ENCODE peak calls at places on chromosomes 13 and 19, in seven cellular contexts. U is fibroblast of pulmonary artery; F is hippocampal formation; N is retina; C is T-helper 17 cell; R is activated naive CD8-positive, alpha-beta T cell treated with anti-CD3 and anti-CD28 coated beads, Interleukin-2, amount 50 U/mL, for 24 hours; L is iris pigment epithelial cell. Q is an unnamed sample.

GRCh38 chr13:43874512-43875092 is 4.9 kb downstream of the CCDC122 start:
- DNase-seq in C (no peak), L (peak; percentile 28), F (no peak), U (peak; percentile 60), R (no peak), N (peak; percentile 9), Q (no peak)

GRCh38 chr19:1445932-1446712 is 3.8 kb upstream of the APC2 start:
- DNase-seq in C (no peak), N (peak; percentile 90), R (no peak), U (no peak), L (no peak), F (no peak), Q (no peak)

GRCh38 chr19:10643166-10643967 is 10.8 kb upstream of the ILF3 start:
- DNase-seq in U (no peak), R (peak; percentile 26), N (no peak), F (no peak), C (no peak), L (no peak), Q (no peak)

GRCh38 chr13:99124695-99125334 is 75.8 kb upstream of the UBAC2 start:
- DNase-seq in C (no peak), F (no peak), U (peak; percentile 83), R (no peak), L (peak; percentile 79), N (no peak), Q (no peak)

GRCh38 chr13:40639226-40639681 is 27.2 kb downstream of the FOXO1 start:
- DNase-seq in C (no peak), L (peak; percentile 57), F (no peak), U (peak; percentile 77), N (no peak), R (no peak), Q (no peak)

GRCh38 chr19:9958451-9958850 is 22.1 kb upstream of the OLFM2 start:
- DNase-seq in L (peak; percentile 87), F (no peak), U (peak; percentile 71), R (no peak), C (no peak), N (no peak), Q (no peak)

GRCh38 chr13:46866150-46866549 is 30.7 kb downstream of the HTR2A start:
- DNase-seq in N (no peak), R (no peak), C (no peak), F (no peak), L (peak; percentile 69), U (peak; percentile 73), Q (no peak)

GRCh38 chr13:72495681-72496080 is 231.7 kb downstream of the MZT1 start:
- DNase-seq in C (no peak), R (no peak), L (no peak), N (peak; percentile 32), F (no peak), U (no peak), Q (no peak)

GRCh38 chr13:106376411-106377112 is 158.9 kb downstream of the EFNB2 start:
- DNase-seq in U (peak; percentile 92), C (no peak), R (no peak), F (no peak), L (peak; percentile 98), N (no peak), Q (no peak)

GRCh38 chr13:20525601-20526544 is at the start of gene CRYL1:
- DNase-seq in L (peak; percentile 55), F (peak; percentile 85), U (peak; percentile 65), R (peak; percentile 74), C (peak; percentile 70), N (peak; percentile 79), Q (peak; percentile 65)

GRCh38 chr13:113756441-113757097 is 2.5 kb upstream of the TMEM255B start:
- DNase-seq in R (no peak), C (no peak), U (peak; percentile 8), F (no peak), L (peak; percentile 47), N (no peak), Q (no peak)